ENCODE peak calls at places on chromosomes 13 and 19, in four cellular contexts. M is HepG2, X is SK-N-SH, Y is GM12878. V is an unnamed sample.

GRCh38 chr13:47289578-47289977 is 392.7 kb upstream of the HTR2A start:
- DNase-seq in M (peak; percentile 4), X (no peak), Y (no peak), V (no peak)

GRCh38 chr19:33150852-33151518 is 19.1 kb downstream of the WDR88 start:
- DNase-seq in M (no peak), X (no peak), Y (no peak), V (no peak)

GRCh38 chr13:74040200-74040599 is 94.0 kb downstream of the KLF12 start:
- DNase-seq in M (peak; percentile 49), X (peak; percentile 55), Y (no peak), V (peak; percentile 32)

GRCh38 chr19:13128583-13128982 is 10.5 kb downstream of the NACC1 start:
- DNase-seq in M (peak; percentile 93), X (no peak), Y (no peak), V (no peak)

GRCh38 chr13:102901615-102902305 is 55.9 kb downstream of the ERCC5 start:
- DNase-seq in M (no peak), X (no peak), Y (no peak), V (no peak)

GRCh38 chr13:111202149-111202548 is 87.0 kb downstream of the ARHGEF7 start:
- DNase-seq in M (no peak), X (no peak), Y (no peak), V (no peak)

GRCh38 chr19:57830071-57830602 is at the start of gene ZNF587B:
- DNase-seq in M (peak; percentile 47), X (peak; percentile 50), Y (no peak), V (peak; percentile 45)

GRCh38 chr13:93932901-93933300 is 546.6 kb downstream of the DCT start:
- DNase-seq in M (no peak), X (no peak), Y (no peak), V (no peak)

GRCh38 chr13:32142115-32142514 is 110.5 kb downstream of the FRY start:
- DNase-seq in M (no peak), X (no peak), Y (no peak), V (no peak)

GRCh38 chr13:39496487-39496998 is 106.5 kb downstream of the LHFPL6 start:
- DNase-seq in M (no peak), X (no peak), Y (no peak), V (no peak)

GRCh38 chr13:92313382-92313781 is 913.2 kb upstream of the GPC6 start:
- DNase-seq in M (no peak), X (no peak), Y (no peak), V (no peak)

GRCh38 chr19:7360393-7360984 is 11.8 kb downstream of the ARHGEF18 start:
- DNase-seq in M (no peak), X (no peak), Y (no peak), V (no peak)

GRCh38 chr13:50670847-50671542 is 172.5 kb downstream of the DLEU7 start:
- DNase-seq in M (no peak), X (no peak), Y (no peak), V (no peak)

GRCh38 chr13:51435002-51435578 is 17.7 kb downstream of the INTS6 start:
- DNase-seq in M (no peak), X (peak; percentile 21), Y (no peak), V (peak; percentile 1)

GRCh38 chr19:31135841-31136240 is 213.4 kb downstream of the TSHZ3 start:
- DNase-seq in M (no peak), X (no peak), Y (no peak), V (no peak)

GRCh38 chr13:109785141-109785891 is 1.1 kb downstream of the IRS2 start:
- DNase-seq in M (no peak), X (peak; percentile 47), Y (no peak), V (peak; percentile 62)

GRCh38 chr13:101283782-101284181 is 132.5 kb downstream of the NALCN start:
- DNase-seq in M (no peak), X (no peak), Y (no peak), V (no peak)

GRCh38 chr13:40141859-40142555 is 486.5 kb downstream of the COG6 start:
- DNase-seq in M (no peak), X (no peak), Y (no peak), V (no peak)

GRCh38 chr19:49073514-49074378 is 1.2 kb upstream of the KCNA7 start:
- DNase-seq in M (peak; percentile 32), X (peak; percentile 50), Y (no peak), V (peak; percentile 73)

GRCh38 chr19:46953955-46954501 is 65.6 kb upstream of the NPAS1 start:
- DNase-seq in M (peak; percentile 30), X (no peak), Y (no peak), V (no peak)

GRCh38 chr13:114129649-114130062 is 2.8 kb downstream of the RASA3 start:
- DNase-seq in M (no peak), X (no peak), Y (no peak), V (no peak)

GRCh38 chr13:46181799-46182490 is at the start of gene LCP1:
- DNase-seq in M (no peak), X (no peak), Y (peak; percentile 97), V (no peak)

GRCh38 chr19:18804643-18805042 is 13.5 kb upstream of the COMP start:
- DNase-seq in M (no peak), X (no peak), Y (no peak), V (no peak)

DNA sequence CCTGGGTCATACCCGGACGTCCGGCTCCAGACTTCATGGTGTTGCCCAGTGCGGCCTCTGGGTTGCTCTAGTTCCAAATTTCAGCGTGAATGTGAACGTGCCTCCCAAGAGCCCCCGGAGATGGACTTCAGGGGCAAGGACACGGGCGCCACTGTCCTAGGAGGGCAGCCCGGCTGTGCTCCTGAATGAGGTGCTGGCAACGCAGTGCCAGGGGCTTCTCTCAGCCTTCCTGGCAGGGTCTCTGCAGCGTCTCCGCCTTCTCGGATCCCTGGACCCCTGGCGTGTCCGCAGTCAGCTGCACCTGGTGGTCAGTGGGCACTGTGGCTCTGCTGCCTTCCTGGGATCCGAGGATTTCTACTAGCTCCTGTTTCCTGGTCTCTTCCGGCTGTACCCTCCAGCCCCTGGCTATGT is 101.7 kb upstream of the MCF2L start:
- DNase-seq in M (no peak), X (no peak), Y (no peak), V (no peak)
- TF ChIP-seq PBX3 in M (no peak), X (no peak), Y (no peak), V (no peak)

GRCh38 chr19:22945560-22945959 is 57.4 kb downstream of the ZNF728 start:
- DNase-seq in M (no peak), X (no peak), Y (no peak), V (peak; percentile 33)
- TF ChIP-seq PBX3 in M (no peak), X (no peak), Y (no peak), V (no peak)

GRCh38 chr13:72850959-72851677 is 69.2 kb downstream of the PIBF1 start:
- DNase-seq in M (no peak), X (peak; percentile 70), Y (no peak), V (no peak)
- TF ChIP-seq PBX3 in M (no peak), X (no peak), Y (no peak), V (no peak)

DNA sequence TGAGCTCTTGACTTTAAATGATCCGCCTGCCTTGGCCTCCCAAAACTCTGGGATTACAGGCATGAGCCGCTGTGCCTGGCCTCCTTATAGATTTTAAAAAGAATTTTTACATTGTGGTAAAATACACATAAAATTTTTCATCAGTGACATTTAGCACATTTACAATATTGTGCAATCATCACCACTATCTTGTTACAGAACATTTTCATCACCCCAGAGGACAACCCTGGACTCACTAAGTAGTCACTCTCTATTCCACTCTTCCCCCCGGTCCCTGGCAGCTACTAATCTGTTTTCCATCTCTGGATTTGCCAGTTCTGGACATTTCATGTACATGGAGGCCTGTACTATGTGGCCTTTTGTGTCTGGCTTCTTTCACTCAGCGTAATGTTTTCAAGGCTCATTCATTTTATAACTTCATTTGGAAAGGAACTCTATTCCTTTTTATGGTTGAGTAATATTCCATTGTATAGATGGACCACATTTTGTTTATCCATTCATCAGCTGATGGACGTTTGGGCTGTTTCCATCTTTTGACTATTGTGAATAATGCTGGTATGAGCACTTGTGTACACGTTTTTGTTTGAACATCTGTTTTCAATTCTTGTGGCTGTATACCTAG is 19.9 kb downstream of the MEGF8 start:
- DNase-seq in M (no peak), X (no peak), Y (no peak), V (no peak)
- TF ChIP-seq PBX3 in M (no peak), X (no peak), Y (no peak), V (no peak)

GRCh38 chr13:89923731-89924130 is 1423.8 kb upstream of the MIR17HG start:
- DNase-seq in M (no peak), X (no peak), Y (no peak), V (no peak)
- TF ChIP-seq PBX3 in M (no peak), X (no peak), Y (no peak), V (no peak)

DNA sequence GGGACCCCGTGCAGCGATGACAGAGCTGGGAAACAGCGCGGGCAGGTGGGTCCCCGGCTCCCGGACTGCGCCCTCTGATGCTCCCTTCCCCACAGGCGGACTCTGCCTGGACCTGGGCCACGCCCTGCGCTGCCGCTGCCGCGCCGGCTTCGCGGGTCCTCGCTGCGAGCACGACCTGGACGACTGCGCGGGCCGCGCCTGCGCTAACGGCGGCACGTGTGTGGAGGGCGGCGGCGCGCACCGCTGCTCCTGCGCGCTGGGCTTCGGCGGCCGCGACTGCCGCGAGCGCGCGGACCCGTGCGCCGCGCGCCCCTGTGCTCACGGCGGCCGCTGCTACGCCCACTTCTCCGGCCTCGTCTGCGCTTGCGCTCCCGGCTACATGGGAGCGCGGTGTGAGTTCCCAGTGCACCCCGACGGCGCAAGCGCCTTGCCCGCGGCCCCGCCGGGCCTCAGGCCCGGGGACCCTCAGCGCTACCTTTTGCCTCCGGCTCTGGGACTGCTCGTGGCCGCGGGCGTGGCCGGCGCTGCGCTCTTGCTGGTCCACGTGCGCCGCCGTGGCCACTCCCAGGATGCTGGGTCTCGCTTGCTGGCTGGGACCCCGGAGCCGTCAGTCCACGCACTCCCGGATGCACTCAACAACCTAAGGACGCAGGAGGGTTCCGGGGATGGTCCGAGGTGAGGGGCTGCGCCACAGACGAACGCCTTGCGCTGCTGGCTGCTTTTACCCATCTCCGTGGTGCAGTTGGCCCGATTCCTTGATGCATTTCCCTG is 7.8 kb upstream of the SELENOV start:
- DNase-seq in M (peak; percentile 60), X (peak; percentile 96), Y (no peak), V (peak; percentile 94)
- TF ChIP-seq PBX3 in M (peak; percentile 79), X (no peak), Y (no peak), V (no peak)

DNA sequence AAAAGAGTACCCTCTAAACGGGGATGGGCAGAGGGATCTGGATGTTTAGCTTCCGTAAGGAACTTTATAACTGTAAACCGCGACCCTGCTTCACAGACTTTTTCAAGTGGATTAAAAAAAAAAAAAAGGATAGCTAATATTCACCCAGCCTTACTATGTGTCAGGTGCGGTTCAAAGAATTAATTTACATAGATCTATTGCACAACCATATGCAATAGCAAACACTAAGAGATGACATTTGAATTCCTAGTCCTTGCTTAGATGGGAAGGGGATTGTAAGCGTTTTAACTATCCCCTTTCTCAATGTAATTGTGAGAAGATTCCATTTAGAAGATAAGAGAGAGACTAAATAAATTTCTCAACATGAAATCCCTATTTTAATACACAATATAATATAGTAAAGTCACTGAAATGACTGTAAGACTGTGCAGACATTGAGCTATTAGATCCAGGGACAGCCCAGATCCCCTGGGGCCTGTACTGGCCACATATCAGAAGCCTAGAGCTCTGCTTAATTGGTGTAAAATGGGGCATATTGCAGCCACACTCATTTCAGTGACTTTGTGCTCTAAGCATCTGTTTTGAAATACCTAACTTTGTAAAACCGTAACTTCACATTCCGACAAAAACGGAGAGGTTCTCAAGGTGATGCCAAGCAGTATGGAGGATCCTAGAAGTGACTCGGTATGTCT is 13.6 kb downstream of the LATS2 start:
- DNase-seq in M (no peak), X (no peak), Y (no peak), V (no peak)
- TF ChIP-seq PBX3 in M (no peak), X (no peak), Y (no peak), V (no peak)

GRCh38 chr13:44075113-44075512 is 195.4 kb downstream of the LACC1 start:
- DNase-seq in M (no peak), X (no peak), Y (no peak), V (no peak)
- TF ChIP-seq PBX3 in M (no peak), X (no peak), Y (no peak), V (no peak)

GRCh38 chr19:16628984-16629691 is 1.1 kb upstream of the MED26 start:
- DNase-seq in M (no peak), X (peak; percentile 62), Y (peak; percentile 33), V (no peak)
- TF ChIP-seq PBX3 in M (no peak), X (no peak), Y (no peak), V (no peak)